ENCODE peak calls at places on chromosome X, in eight cellular contexts. Q is right lobe of liver; L is naive thymus-derived CD4-positive, alpha-beta T cell; J is aorta; Y is HCT116; Z is pancreas; H is heart right ventricle; A is A549. O is an unnamed sample. For H3K4me1, the result is how much of the 10 kb centered on the place peaks cover.

GRCh38 chrX:153848325-153848724 is 18.0 kb upstream of the PDZD4 start:
- ATAC-seq in Z (no peak), J (no peak), Q (no peak), A (no peak), L (no peak), H (no peak), Y (no peak), O (no peak)

GRCh38 chrX:1576201-1577101 is 15.0 kb upstream of the AKAP17A start:
- ATAC-seq in J (no peak), Y (no peak), A (no peak), L (peak), Z (no peak), H (no peak), Q (no peak), O (no peak)

GRCh38 chrX:150870487-150871340 is 27.8 kb downstream of the CD99L2 start:
- ATAC-seq in H (no peak), Z (no peak), J (no peak), A (no peak), Q (peak), L (no peak), Y (no peak), O (no peak)

GRCh38 chrX:149510386-149510785 is 5.3 kb upstream of the IDS start:
- ATAC-seq in A (peak), H (no peak), Y (peak), Q (no peak), L (peak), Z (no peak), J (no peak), O (no peak)

GRCh38 chrX:153781428-153782047 is 697 bp downstream of the SRPK3 start:
- ATAC-seq in J (no peak), A (peak), Z (no peak), L (no peak), H (peak), Y (peak), Q (no peak), O (no peak)

GRCh38 chrX:14729058-14729457 is 143.8 kb downstream of the FANCB start:
- ATAC-seq in Q (no peak), A (no peak), J (no peak), L (no peak), Y (no peak), Z (no peak), H (no peak), O (no peak)

GRCh38 chrX:51395807-51396728 is 63.4 kb downstream of the NUDT10 start:
- ATAC-seq in Q (no peak), A (peak), Y (no peak), J (peak), H (peak), L (peak), Z (peak), O (peak)

GRCh38 chrX:56762220-56762619 is 33.2 kb downstream of the NBDY start:
- ATAC-seq in Q (no peak), Z (no peak), A (no peak), Y (no peak), L (no peak), J (no peak), H (no peak), O (no peak)

GRCh38 chrX:154793084-154793483 is 12.2 kb downstream of the MPP1 start:
- ATAC-seq in J (no peak), Y (no peak), L (no peak), H (no peak), Q (peak), Z (no peak), A (peak), O (no peak)

GRCh38 chrX:53926030-53926429 is 118.2 kb downstream of the PHF8 start:
- ATAC-seq in Q (no peak), Y (no peak), Z (no peak), H (no peak), A (no peak), J (no peak), L (no peak), O (no peak)

GRCh38 chrX:103446665-103447302 is 70.4 kb downstream of the BEX3 start:
- ATAC-seq in Y (no peak), Q (no peak), Z (no peak), L (no peak), H (no peak), A (no peak), J (no peak), O (no peak)

GRCh38 chrX:45172890-45173289 is 27.8 kb downstream of the DIPK2B start:
- ATAC-seq in L (peak), Z (no peak), Q (peak), J (no peak), H (no peak), A (peak), Y (peak), O (no peak)

GRCh38 chrX:38561951-38562719 is 793 bp downstream of the TSPAN7 start:
- ATAC-seq in A (peak), Y (no peak), H (peak), Z (peak), L (no peak), J (peak), Q (peak), O (no peak)

GRCh38 chrX:145816607-145817298 is 876 bp upstream of the SLITRK2 start:
- ATAC-seq in L (no peak), A (no peak), J (peak), Q (no peak), Y (no peak), H (no peak), Z (no peak), O (no peak)

GRCh38 chrX:100635989-100636320 is 651 bp downstream of the TSPAN6 start:
- ATAC-seq in H (peak), L (no peak), Y (peak), J (peak), Z (peak), Q (peak), A (peak), O (no peak)

GRCh38 chrX:112527903-112528302 is 151.8 kb downstream of the LHFPL1 start:
- ATAC-seq in J (no peak), Q (no peak), A (no peak), L (no peak), H (no peak), Z (no peak), Y (no peak), O (no peak)

GRCh38 chrX:17295788-17296187 is 79.2 kb upstream of the NHS start:
- ATAC-seq in Y (no peak), Q (no peak), A (no peak), L (no peak), J (no peak), H (no peak), Z (no peak), O (no peak)

GRCh38 chrX:110167952-110168451 is 149.9 kb downstream of the AMMECR1 start:
- ATAC-seq in L (peak), Y (peak), J (peak), Q (peak), Z (no peak), H (no peak), A (peak), O (no peak)

GRCh38 chrX:153970398-153971123 is 1.1 kb downstream of the HCFC1 start:
- ATAC-seq in J (peak), L (peak), Q (peak), H (peak), Z (peak), Y (no peak), A (peak), O (peak)

GRCh38 chrX:66009231-66009845 is 30.5 kb downstream of the VSIG4 start:
- ATAC-seq in Y (no peak), H (no peak), L (no peak), A (no peak), J (no peak), Q (no peak), Z (no peak), O (no peak)

GRCh38 chrX:39501822-39502221 is 595.9 kb downstream of the BCOR start:
- ATAC-seq in Z (no peak), Y (no peak), H (no peak), A (no peak), Q (no peak), J (no peak), L (no peak), O (no peak)

GRCh38 chrX:83759872-83760271 is 101.1 kb upstream of the CYLC1 start:
- ATAC-seq in A (no peak), H (no peak), L (no peak), Y (no peak), Q (no peak), Z (no peak), J (no peak), O (no peak)

GRCh38 chrX:65635824-65636223 is 31.6 kb upstream of the MSN start:
- ATAC-seq in Q (no peak), L (no peak), J (peak), Z (no peak), H (peak), Y (no peak), A (peak), O (peak)

GRCh38 chrX:51802917-51803688 is 59.9 kb downstream of the GSPT2 start:
- ATAC-seq in L (peak), A (peak), J (no peak), Q (peak), Y (peak), Z (peak), H (peak), O (no peak)

GRCh38 chrX:154444755-154445246 is 860 bp downstream of the FAM50A start:
- ATAC-seq in H (no peak), A (peak), Y (peak), Z (no peak), J (no peak), L (no peak), Q (no peak), O (no peak)

GRCh38 chrX:74195605-74196004 is 108.4 kb upstream of the ZCCHC13 start:
- ATAC-seq in A (no peak), Q (no peak), L (no peak), H (no peak), J (no peak), Z (no peak), Y (no peak), O (no peak)

GRCh38 chrX:152074163-152074562 is 64.2 kb downstream of the MAGEA10 start:
- ATAC-seq in L (no peak), A (no peak), Z (no peak), J (no peak), Q (no peak), Y (no peak), H (no peak), O (no peak)

GRCh38 chrX:80237072-80237471 is 183.2 kb upstream of the TENT5D start:
- ATAC-seq in A (no peak), Q (no peak), L (no peak), J (no peak), Z (no peak), H (no peak), Y (no peak), O (no peak)

GRCh38 chrX:100731441-100732281 is at the start of gene SYTL4:
- ATAC-seq in Y (peak), A (peak), Q (peak), Z (peak), L (no peak), J (peak), H (peak), O (peak)

GRCh38 chrX:12894074-12894691 is 12.2 kb upstream of the TLR8 start:
- ATAC-seq in Q (peak), J (no peak), L (peak), A (peak), Z (no peak), Y (peak), H (no peak), O (peak)

GRCh38 chrX:131548994-131549393 is 5.1 kb downstream of the OR13H1 start:
- ATAC-seq in Z (no peak), A (no peak), Y (no peak), H (peak), L (no peak), Q (no peak), J (no peak), O (no peak)

GRCh38 chrX:434946-435345 is 48.2 kb upstream of the PPP2R3B start:
- ATAC-seq in Q (no peak), Z (no peak), J (no peak), L (no peak), Y (no peak), A (no peak), H (no peak), O (no peak)

GRCh38 chrX:107996124-107996523 is 14.0 kb upstream of the TEX13B start:
- ATAC-seq in Q (no peak), Y (no peak), H (no peak), Z (no peak), J (no peak), A (no peak), L (no peak), O (no peak)

DNA sequence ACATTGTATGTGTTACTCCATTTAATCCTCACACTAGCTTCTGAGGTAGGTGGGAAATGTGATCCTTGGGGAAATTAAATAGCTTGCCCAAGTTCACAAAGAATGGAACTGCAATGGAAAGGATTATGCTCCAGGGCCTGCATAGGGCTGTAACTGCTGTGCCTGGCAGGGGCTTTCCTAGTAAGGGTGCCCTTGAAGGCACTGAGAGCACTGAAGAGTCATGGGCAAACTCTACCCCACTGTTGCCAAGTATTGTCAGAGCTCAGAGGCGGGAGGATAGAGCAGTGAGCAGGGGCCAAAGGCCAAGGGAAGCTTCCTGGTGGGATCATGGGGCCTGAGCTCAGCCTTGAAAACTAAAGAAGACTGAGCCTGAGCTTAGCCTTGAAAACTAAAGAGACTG is 133.0 kb upstream of the NALF2 start:
- ATAC-seq in L (no peak), A (no peak), H (no peak), J (no peak), Z (no peak), Q (no peak), Y (no peak), O (no peak)
- H3K4me1 ChIP-seq in L (under half), A (under half), H (under half), J (under half), Z (under half), Q (under half), Y (under half), O (under half)

GRCh38 chrX:128884430-128884829 is 638.9 kb downstream of the SMARCA1 start:
- ATAC-seq in Q (peak), L (no peak), H (no peak), J (no peak), Z (no peak), A (no peak), Y (no peak), O (no peak)
- H3K4me1 ChIP-seq in Q (under half), L (under half), H (under half), J (under half), Z (under half), A (under half), Y (under half), O (under half)

DNA sequence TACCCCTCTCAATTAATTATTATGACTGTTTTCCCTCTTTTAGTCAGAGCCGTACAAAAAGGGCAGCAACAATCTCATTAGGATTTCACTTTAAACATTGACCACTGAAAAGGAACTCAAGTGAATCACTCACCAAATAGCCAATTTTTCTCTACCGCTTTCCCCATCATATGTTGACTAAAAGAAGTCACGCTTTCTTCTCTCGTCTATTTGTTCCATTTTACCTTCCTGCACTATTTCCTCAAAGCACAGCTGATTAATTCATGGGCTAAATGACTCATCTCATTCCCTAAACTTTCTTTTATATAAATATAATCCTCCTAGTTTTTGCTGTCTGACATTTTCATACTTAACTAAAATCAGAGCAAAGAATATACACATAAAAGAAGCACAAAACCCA is 8.2 kb downstream of the MID1 start:
- ATAC-seq in Q (peak), Y (no peak), H (no peak), J (no peak), L (no peak), A (no peak), Z (no peak), O (peak)
- H3K4me1 ChIP-seq in Q (under half), Y (under half), H (under half), J (under half), L (under half), A (half or more), Z (under half), O (under half)

GRCh38 chrX:19793471-19793870 is 93.9 kb downstream of the SH3KBP1 start:
- ATAC-seq in Z (no peak), H (no peak), A (no peak), L (no peak), Y (no peak), Q (no peak), J (no peak), O (no peak)

GRCh38 chrX:19791562-19791961 is 95.8 kb downstream of the SH3KBP1 start:
- ATAC-seq in H (no peak), L (peak), A (no peak), Z (no peak), J (no peak), Y (no peak), Q (no peak), O (no peak)

GRCh38 chrX:19794690-19795089 is 92.7 kb downstream of the SH3KBP1 start:
- ATAC-seq in Y (no peak), Z (no peak), J (no peak), A (no peak), L (no peak), H (no peak), Q (no peak), O (no peak)

GRCh38 chrX:19790829-19791228 is 96.6 kb downstream of the SH3KBP1 start:
- ATAC-seq in Y (no peak), H (no peak), Z (no peak), A (no peak), J (no peak), L (no peak), Q (no peak), O (no peak)

GRCh38 chrX:19792412-19792811 is 95.0 kb downstream of the SH3KBP1 start:
- ATAC-seq in L (no peak), A (no peak), H (no peak), J (no peak), Y (no peak), Z (no peak), Q (no peak), O (no peak)
- H3K4me1 ChIP-seq in L (under half), A (under half), H (under half), J (under half), Y (under half), Z (under half), Q (under half), O (under half)

GRCh38 chrX:147900349-147900748 is 11.4 kb upstream of the FMR1 start:
- ATAC-seq in Q (no peak), H (no peak), J (no peak), A (no peak), Y (no peak), L (no peak), Z (no peak), O (no peak)

GRCh38 chrX:147897117-147897516 is 14.6 kb upstream of the FMR1 start:
- ATAC-seq in L (no peak), J (no peak), Z (no peak), H (no peak), A (no peak), Q (no peak), Y (no peak), O (no peak)

GRCh38 chrX:147899715-147900114 is 12.0 kb upstream of the FMR1 start:
- ATAC-seq in Y (no peak), H (no peak), L (no peak), J (no peak), A (no peak), Q (no peak), Z (no peak), O (no peak)

GRCh38 chrX:147901476-147902126 is 10.1 kb upstream of the FMR1 start:
- ATAC-seq in A (no peak), Q (no peak), L (no peak), Y (no peak), J (no peak), Z (no peak), H (no peak), O (no peak)

GRCh38 chrX:147898951-147899350 is 12.8 kb upstream of the FMR1 start:
- ATAC-seq in Q (no peak), J (no peak), L (no peak), Y (no peak), A (no peak), H (no peak), Z (no peak), O (no peak)
- H3K4me1 ChIP-seq in Q (under half), J (under half), L (under half), Y (under half), A (under half), H (under half), Z (under half), O (under half)

GRCh38 chrX:41333744-41333993 is 293 bp upstream of the DDX3X start:
- ATAC-seq in J (peak), A (peak), H (peak), Y (peak), Q (peak), L (peak), Z (peak), O (peak)

GRCh38 chrX:41333994-41334865 is at the start of gene DDX3X:
- ATAC-seq in Z (peak), H (peak), Q (peak), J (peak), A (peak), L (peak), Y (peak), O (peak)

GRCh38 chrX:41335590-41336331 is 1.8 kb downstream of the DDX3X start:
- ATAC-seq in A (no peak), Q (no peak), Y (no peak), L (no peak), H (no peak), Z (no peak), J (no peak), O (no peak)

GRCh38 chrX:41336447-41336846 is 2.5 kb downstream of the DDX3X start:
- ATAC-seq in J (no peak), H (no peak), Z (no peak), Y (no peak), A (no peak), Q (no peak), L (no peak), O (no peak)

GRCh38 chrX:41334866-41335589 is 1.1 kb downstream of the DDX3X start:
- ATAC-seq in J (peak), A (peak), Y (no peak), H (peak), Z (peak), Q (peak), L (peak), O (peak)
- H3K4me1 ChIP-seq in J (under half), A (under half), Y (under half), H (under half), Z (under half), Q (half or more), L (under half), O (under half)